ENCODE peak calls at places on chromosome 21, in five cellular contexts. I is Caco-2, U is cardiac fibroblast, M is cardiac muscle cell, O is progenitor cell of endocrine pancreas. S is an unnamed sample.

GRCh38 chr21:17730782-17731181 is 88.4 kb downstream of the C21orf91 start:
- DNase-seq in I (no peak), U (peak), M (no peak), O (no peak), S (no peak)

GRCh38 chr21:27429612-27430361 is 462.9 kb upstream of the ADAMTS5 start:
- DNase-seq in I (no peak), U (peak), M (no peak), O (no peak), S (no peak)

GRCh38 chr21:41294548-41295231 is 21.9 kb upstream of the FAM3B start:
- DNase-seq in I (no peak), U (no peak), M (no peak), O (no peak), S (no peak)

GRCh38 chr21:33539612-33540011 is 2.3 kb downstream of the GART start:
- DNase-seq in I (no peak), U (peak), M (no peak), O (no peak), S (no peak)

GRCh38 chr21:43208561-43209332 is 39.9 kb downstream of the CRYAA start:
- DNase-seq in I (no peak), U (no peak), M (no peak), O (peak), S (no peak)

GRCh38 chr21:25457411-25457810 is 149.9 kb downstream of the MRPL39 start:
- DNase-seq in I (no peak), U (peak), M (no peak), O (no peak), S (no peak)

GRCh38 chr21:31683029-31683428 is 23.5 kb downstream of the SOD1 start:
- DNase-seq in I (no peak), U (no peak), M (no peak), O (no peak), S (no peak)

GRCh38 chr21:42384999-42385398 is 10.9 kb downstream of the TMPRSS3 start:
- DNase-seq in I (no peak), U (no peak), M (no peak), O (no peak), S (no peak)

GRCh38 chr21:42009018-42009830 is 936 bp downstream of the ZBTB21 start:
- DNase-seq in I (peak), U (peak), M (peak), O (peak), S (peak)

GRCh38 chr21:14270631-14271030 is 54.7 kb downstream of the RBM11 start:
- DNase-seq in I (no peak), U (no peak), M (no peak), O (no peak), S (no peak)

GRCh38 chr21:31901342-31901741 is 28.5 kb downstream of the HUNK start:
- DNase-seq in I (peak), U (no peak), M (no peak), O (no peak), S (no peak)

GRCh38 chr21:15908187-15908586 is 178.4 kb downstream of the USP25 start:
- DNase-seq in I (no peak), U (peak), M (no peak), O (no peak), S (no peak)

GRCh38 chr21:42633858-42634257 is 19.6 kb upstream of the PDE9A start:
- DNase-seq in I (no peak), U (no peak), M (no peak), O (no peak), S (no peak)

GRCh38 chr21:19870682-19871081 is 1127.5 kb upstream of the NCAM2 start:
- DNase-seq in I (no peak), U (no peak), M (no peak), O (no peak), S (no peak)

GRCh38 chr21:42220138-42220701 is 1.3 kb downstream of the ABCG1 start:
- DNase-seq in I (peak), U (peak), M (peak), O (no peak), S (peak)

GRCh38 chr21:18222346-18222745 is 22.3 kb upstream of the CHODL start:
- DNase-seq in I (no peak), U (no peak), M (no peak), O (no peak), S (no peak)

GRCh38 chr21:16241500-16241963 is 511.8 kb downstream of the USP25 start:
- DNase-seq in I (no peak), U (no peak), M (peak), O (no peak), S (no peak)

GRCh38 chr21:33362044-33362555 is 37.3 kb downstream of the IFNAR1 start:
- DNase-seq in I (no peak), U (no peak), M (peak), O (no peak), S (peak)

GRCh38 chr21:31340499-31340898 is 3.6 kb downstream of the TIAM1 start:
- DNase-seq in I (no peak), U (no peak), M (no peak), O (no peak), S (no peak)

GRCh38 chr21:44297525-44298290 is 2.1 kb upstream of the PFKL start:
- DNase-seq in I (peak), U (peak), M (peak), O (peak), S (peak)
- TF ChIP-seq CTCF in I (peak), U (peak), M (peak), O (peak), S (peak)

GRCh38 chr21:38170283-38170682 is 86.5 kb upstream of the KCNJ15 start:
- DNase-seq in I (no peak), U (peak), M (no peak), O (no peak), S (peak)
- TF ChIP-seq CTCF in I (no peak), U (peak), M (peak), O (peak), S (no peak)

GRCh38 chr21:45555557-45556301 is 13.5 kb upstream of the SLC19A1 start:
- DNase-seq in I (peak), U (peak), M (peak), O (peak), S (peak)
- TF ChIP-seq CTCF in I (peak), U (peak), M (peak), O (peak), S (no peak)

DNA sequence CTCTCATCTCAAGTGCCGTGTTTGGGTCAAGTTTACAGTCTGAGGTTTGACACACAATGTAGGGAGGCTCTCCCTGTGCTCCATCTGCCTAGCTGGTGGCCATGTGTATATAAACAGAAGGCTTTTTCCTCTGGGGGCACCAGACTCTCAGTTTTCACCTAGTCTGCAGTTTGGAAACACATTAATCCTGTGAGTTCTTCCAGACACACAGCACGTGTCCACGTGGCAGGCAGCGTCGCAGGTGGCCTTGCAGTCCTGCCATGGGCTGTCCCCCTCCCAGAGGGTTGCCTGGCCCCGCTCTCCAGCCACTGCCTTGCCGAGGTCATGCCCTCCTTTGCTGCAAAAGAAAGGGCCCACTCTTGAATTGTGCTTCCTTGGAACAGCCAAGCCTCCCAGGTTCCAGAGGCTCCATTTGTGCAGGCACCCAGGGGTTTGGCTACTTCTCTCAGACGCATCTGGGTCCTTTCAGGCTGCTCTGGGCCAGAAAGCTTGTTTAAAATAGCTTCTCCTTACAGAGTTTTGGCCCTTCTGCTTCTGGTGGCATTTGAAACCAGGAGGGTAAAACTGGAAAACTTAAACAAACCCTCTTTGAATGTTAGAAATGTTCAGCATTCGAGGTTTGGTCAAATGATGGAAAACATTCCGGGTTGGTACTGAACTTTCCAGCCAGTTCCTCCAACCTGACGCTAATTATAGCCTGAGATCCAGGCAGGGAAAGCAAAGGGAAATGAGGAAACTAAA is 4.4 kb upstream of the RUNX1 start:
- DNase-seq in I (no peak), U (no peak), M (peak), O (no peak), S (no peak)
- TF ChIP-seq CTCF in I (no peak), U (no peak), M (peak), O (peak), S (no peak)

GRCh38 chr21:44753357-44753756 is 42.0 kb upstream of the TSPEAR start:
- DNase-seq in I (no peak), U (no peak), M (no peak), O (no peak), S (no peak)

GRCh38 chr21:44756416-44757185 is 45.0 kb downstream of the UBE2G2 start:
- DNase-seq in I (no peak), U (no peak), M (no peak), O (no peak), S (no peak)

GRCh38 chr21:44757731-44758130 is 43.9 kb downstream of the UBE2G2 start:
- DNase-seq in I (no peak), U (no peak), M (no peak), O (no peak), S (no peak)

GRCh38 chr21:44752701-44753235 is 41.4 kb upstream of the TSPEAR start:
- DNase-seq in I (no peak), U (peak), M (no peak), O (no peak), S (no peak)

GRCh38 chr21:44755227-44755626 is 43.9 kb upstream of the TSPEAR start:
- DNase-seq in I (no peak), U (peak), M (no peak), O (no peak), S (no peak)
- TF ChIP-seq CTCF in I (no peak), U (peak), M (peak), O (no peak), S (no peak)

GRCh38 chr21:34630536-34631143 is 15.7 kb upstream of the RCAN1 start:
- DNase-seq in I (peak), U (peak), M (peak), O (no peak), S (peak)

GRCh38 chr21:34636961-34637360 is 22.0 kb upstream of the RCAN1 start:
- DNase-seq in I (no peak), U (no peak), M (no peak), O (no peak), S (no peak)

GRCh38 chr21:34632498-34632897 is 17.6 kb upstream of the RCAN1 start:
- DNase-seq in I (no peak), U (no peak), M (no peak), O (no peak), S (no peak)

GRCh38 chr21:34639250-34639649 is 24.3 kb upstream of the RCAN1 start:
- DNase-seq in I (no peak), U (no peak), M (no peak), O (no peak), S (no peak)

GRCh38 chr21:34635307-34635706 is 20.4 kb upstream of the RCAN1 start:
- DNase-seq in I (peak), U (no peak), M (no peak), O (no peak), S (peak)
- TF ChIP-seq CTCF in I (peak), U (peak), M (peak), O (peak), S (peak)

S was measured in activated CD8-positive, alpha-beta T cell treated with anti-CD3 and anti-CD28 coated beads for 36 hours.